ENCODE peak calls at places on chromosomes 3 and 15, in nine cellular contexts. L is activated naive CD8-positive, alpha-beta T cell treated with anti-CD3 and anti-CD28 coated beads, Interleukin-2, amount 50 U/mL, for 16 hours; T is KBM-7; J is colonic mucosa; E is GM10248; U is pancreas; R is astrocyte of the spinal cord; N is RWPE2; F is GM12865. M is an unnamed sample.

GRCh38 chr15:78069630-78070029 is 7.9 kb downstream of the TBC1D2B start:
- DNase-seq in N (no peak), J (no peak), R (no peak), T (no peak), E (no peak), F (peak), L (no peak), U (no peak), M (no peak)

GRCh38 chr3:196179380-196180308 is 31.6 kb downstream of the ZDHHC19 start:
- DNase-seq in E (peak), L (peak), N (no peak), R (peak), T (peak), U (no peak), F (peak), J (no peak), M (no peak)

GRCh38 chr15:58415636-58416035 is 16.2 kb upstream of the LIPC start:
- DNase-seq in T (no peak), R (no peak), F (no peak), U (no peak), L (no peak), J (no peak), N (no peak), E (no peak), M (no peak)

GRCh38 chr3:186609247-186609868 is 3.5 kb upstream of the AHSG start:
- DNase-seq in E (peak), T (peak), F (peak), J (peak), R (no peak), L (no peak), N (no peak), U (peak), M (peak)

GRCh38 chr3:189459231-189459630 is 172.0 kb upstream of the TP63 start:
- DNase-seq in R (no peak), T (no peak), E (no peak), U (no peak), F (no peak), J (no peak), N (no peak), L (no peak), M (no peak)

GRCh38 chr3:150078983-150079739 is 108.5 kb upstream of the PFN2 start:
- DNase-seq in J (no peak), E (no peak), T (no peak), L (no peak), U (no peak), N (peak), R (peak), F (no peak), M (no peak)

GRCh38 chr3:4060064-4060463 is 243.1 kb upstream of the SETMAR start:
- DNase-seq in T (no peak), E (no peak), R (no peak), J (no peak), F (no peak), N (no peak), L (no peak), U (no peak), M (no peak)

GRCh38 chr15:98649996-98650870 is 1.9 kb downstream of the IGF1R start:
- DNase-seq in L (no peak), E (no peak), T (peak), R (no peak), U (peak), N (no peak), J (peak), F (peak), M (peak)

GRCh38 chr15:95584088-95584487 is 746.4 kb upstream of the NR2F2 start:
- DNase-seq in E (no peak), R (no peak), U (no peak), L (no peak), T (no peak), F (no peak), J (no peak), N (no peak), M (no peak)

GRCh38 chr3:46538803-46539442 is 27.2 kb downstream of the LRRC2 start:
- DNase-seq in R (peak), E (peak), U (no peak), F (peak), L (peak), J (peak), T (peak), N (no peak), M (peak)

GRCh38 chr3:50120364-50121095 is 31.8 kb downstream of the RBM5 start:
- DNase-seq in T (no peak), F (no peak), J (no peak), E (peak), N (no peak), R (no peak), U (peak), L (no peak), M (no peak)

GRCh38 chr3:38366082-38366481 is 19.5 kb downstream of the XYLB start:
- DNase-seq in U (no peak), F (no peak), T (no peak), L (no peak), J (no peak), N (no peak), R (no peak), E (no peak), M (no peak)

GRCh38 chr3:178949896-178950295 is 121.7 kb downstream of the ZMAT3 start:
- DNase-seq in L (no peak), R (no peak), N (no peak), J (no peak), U (no peak), F (no peak), T (no peak), E (no peak), M (no peak)

GRCh38 chr3:192011137-192011536 is 550.2 kb downstream of the PYDC2 start:
- DNase-seq in U (no peak), L (no peak), F (no peak), E (no peak), R (peak), J (no peak), N (no peak), T (no peak), M (no peak)

GRCh38 chr3:101501783-101502182 is 11.2 kb downstream of the SENP7 start:
- DNase-seq in L (no peak), R (no peak), J (no peak), E (no peak), T (no peak), U (no peak), F (no peak), N (no peak), M (no peak)

GRCh38 chr3:118187221-118187620 is 847.4 kb downstream of the IGSF11 start:
- DNase-seq in L (no peak), U (no peak), F (no peak), E (no peak), T (no peak), N (no peak), R (no peak), J (no peak), M (no peak)

GRCh38 chr3:55870576-55870975 is 383.5 kb upstream of the WNT5A start:
- DNase-seq in E (no peak), J (no peak), N (no peak), R (no peak), F (no peak), L (no peak), T (no peak), U (no peak), M (no peak)

GRCh38 chr3:126310816-126311215 is 46.4 kb downstream of the KLF15 start:
- DNase-seq in E (no peak), U (no peak), J (no peak), R (no peak), L (no peak), T (no peak), N (no peak), F (no peak), M (no peak)

GRCh38 chr3:37272743-37273142 is 98.4 kb upstream of the LRRFIP2 start:
- DNase-seq in J (no peak), N (no peak), R (no peak), E (no peak), F (no peak), L (no peak), U (no peak), T (no peak), M (no peak)

GRCh38 chr3:25910997-25911396 is 121.1 kb downstream of the OXSM start:
- DNase-seq in J (peak), L (peak), E (no peak), R (peak), T (peak), F (peak), N (no peak), U (no peak), M (peak)

GRCh38 chr3:123449092-123449985 is 449 bp upstream of the ADCY5 start:
- DNase-seq in N (no peak), F (no peak), T (peak), U (peak), L (no peak), E (peak), J (no peak), R (peak), M (peak)

GRCh38 chr15:60006203-60006782 is 2.2 kb downstream of the FOXB1 start:
- DNase-seq in E (peak), T (peak), F (peak), R (no peak), J (peak), N (no peak), U (no peak), L (peak), M (peak)

GRCh38 chr3:129441782-129442181 is 1.8 kb downstream of the IFT122 start:
- DNase-seq in E (no peak), J (no peak), T (peak), U (no peak), L (no peak), N (no peak), F (no peak), R (peak), M (peak)

GRCh38 chr3:27253831-27254230 is 115.4 kb downstream of the NEK10 start:
- DNase-seq in J (peak), N (no peak), T (peak), L (no peak), F (peak), R (peak), E (peak), U (peak), M (peak)

GRCh38 chr3:29591579-29591978 is 310.7 kb downstream of the RBMS3 start:
- DNase-seq in J (no peak), L (no peak), N (no peak), F (no peak), T (no peak), U (no peak), E (no peak), R (no peak), M (no peak)

GRCh38 chr15:66433726-66434125 is 47.0 kb downstream of the MAP2K1 start:
- DNase-seq in R (no peak), F (no peak), T (no peak), N (no peak), J (no peak), E (no peak), L (no peak), U (no peak), M (no peak)

GRCh38 chr3:34066999-34067398 is 268.6 kb downstream of the PDCD6IP start:
- DNase-seq in N (no peak), R (no peak), L (no peak), F (no peak), T (no peak), E (no peak), J (no peak), U (no peak), M (no peak)

GRCh38 chr15:90042766-90043525 is 41.8 kb downstream of the ZNF710 start:
- DNase-seq in E (no peak), F (no peak), U (peak), R (no peak), L (no peak), N (peak), T (no peak), J (no peak), M (no peak)

GRCh38 chr3:50267280-50267913 is 1.6 kb upstream of the SEMA3B start:
- DNase-seq in L (no peak), F (no peak), J (peak), T (no peak), E (no peak), N (peak), U (peak), R (no peak), M (peak)

GRCh38 chr15:59522988-59523461 is 85.0 kb downstream of the FAM81A start:
- DNase-seq in U (no peak), F (no peak), J (no peak), N (no peak), T (no peak), R (no peak), L (no peak), E (no peak), M (no peak)

M was measured in testis.